ENCODE peak calls at places on chromosomes 3 and 15, in six cellular contexts. M, O, U, N, V and S are unnamed samples.

GRCh38 chr3:188432826-188433525 is 279.0 kb downstream of the LPP start:
- DNase-seq in O (no peak), V (no peak), M (peak; percentile 37), U (peak; percentile 32), N (no peak), S (no peak)

GRCh38 chr3:110815008-110815583 is 256.5 kb upstream of the NECTIN3 start:
- DNase-seq in N (peak; percentile 89), O (no peak), U (peak; percentile 84), V (peak; percentile 87), M (peak; percentile 15), S (no peak)

GRCh38 chr15:63610209-63610841 is 13.1 kb downstream of the FBXL22 start:
- DNase-seq in O (peak; percentile 91), V (peak; percentile 90), U (peak; percentile 85), N (peak; percentile 69), M (peak; percentile 87), S (peak; percentile 90)

GRCh38 chr15:84654689-84655453 is 788 bp upstream of the WDR73 start:
- DNase-seq in V (peak; percentile 93), M (peak; percentile 83), O (peak; percentile 94), U (peak; percentile 82), N (peak; percentile 66), S (peak; percentile 82)

GRCh38 chr3:61778095-61778494 is 216.7 kb downstream of the PTPRG start:
- DNase-seq in U (no peak), M (no peak), O (peak; percentile 54), N (no peak), V (no peak), S (no peak)

GRCh38 chr3:58394339-58394738 is 39.3 kb downstream of the PDHB start:
- DNase-seq in V (no peak), U (no peak), N (no peak), M (no peak), O (no peak), S (no peak)

GRCh38 chr15:51621155-51621554 is 1.4 kb downstream of the DMXL2 start:
- DNase-seq in M (no peak), V (no peak), O (no peak), U (no peak), N (no peak), S (no peak)

GRCh38 chr15:91966181-91966552 is 112.7 kb downstream of the SLCO3A1 start:
- DNase-seq in U (no peak), V (no peak), M (no peak), O (no peak), N (no peak), S (no peak)

GRCh38 chr3:194908432-194908966 is 222.8 kb downstream of the FAM43A start:
- DNase-seq in O (no peak), M (no peak), N (no peak), U (no peak), V (no peak), S (no peak)

GRCh38 chr3:33083958-33084357 is 13.0 kb downstream of the GLB1 start:
- DNase-seq in M (no peak), O (peak; percentile 40), U (no peak), V (no peak), N (no peak), S (no peak)

GRCh38 chr3:179068779-179069530 is 2.7 kb downstream of the ZMAT3 start:
- DNase-seq in N (no peak), O (peak; percentile 50), M (no peak), U (peak; percentile 30), V (peak; percentile 71), S (no peak)

DNA sequence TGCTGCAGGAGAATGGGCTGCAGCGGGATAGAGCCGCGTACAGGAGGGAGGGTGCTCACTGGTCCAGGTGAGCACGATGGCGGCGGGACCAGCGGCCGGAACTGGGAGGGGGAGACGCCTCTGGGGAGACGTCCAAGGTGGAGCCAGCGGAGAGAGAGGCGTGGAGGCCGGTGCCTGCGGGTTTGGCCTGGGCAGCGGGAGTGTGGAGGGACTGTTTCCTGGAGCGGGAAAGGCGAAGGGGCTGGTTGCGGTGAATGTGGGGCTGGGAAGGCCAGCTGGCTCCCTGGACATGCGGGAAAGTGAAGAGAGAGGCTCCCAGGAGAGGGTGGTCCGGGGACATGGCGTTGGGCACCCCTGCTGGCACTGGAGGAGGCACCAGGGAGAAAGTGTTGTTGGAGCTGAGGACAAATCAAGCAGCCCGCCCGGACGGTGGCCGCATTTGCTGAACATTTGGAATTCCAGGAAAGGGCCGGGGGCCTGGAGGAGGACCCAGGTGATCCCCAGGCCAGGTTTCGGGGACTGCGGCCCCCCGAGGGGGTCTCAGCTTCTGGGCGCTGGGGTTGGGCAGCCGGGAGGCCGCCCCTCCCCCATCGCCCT is 34.3 kb downstream of the DNAJB8 start:
- DNase-seq in V (no peak), U (peak; percentile 57), N (no peak), O (peak; percentile 77), M (no peak), S (no peak)
- H3K4me2 ChIP-seq in V (peak overlapping the region; percentile 37), U (peak overlapping the region; percentile 93), N (no peak overlapping the region), O (peak overlapping the region; percentile 89), M (peak overlapping the region; percentile 93), S (no peak overlapping the region)

GRCh38 chr3:27713435-27713880 is 8.7 kb downstream of the EOMES start:
- DNase-seq in O (peak; percentile 67), U (peak; percentile 16), V (peak; percentile 41), M (no peak), N (no peak), S (no peak)
- TF ChIP-seq EZH2phosphoT487 in O (peak; percentile 44), U (peak; percentile 0), V (no peak), M (no peak), N (no peak), S (no peak)

GRCh38 chr15:70092462-70092850 is 5.3 kb downstream of the TLE3 start:
- DNase-seq in U (no peak), M (no peak), N (no peak), O (no peak), V (no peak), S (no peak)

GRCh38 chr15:70091649-70092461 is 5.9 kb downstream of the TLE3 start:
- DNase-seq in M (peak; percentile 51), V (no peak), N (no peak), O (no peak), U (peak; percentile 70), S (no peak)

GRCh38 chr15:70093070-70093469 is 4.6 kb downstream of the TLE3 start:
- DNase-seq in V (no peak), O (no peak), M (no peak), U (no peak), N (no peak), S (no peak)

GRCh38 chr15:70094690-70095311 is 2.9 kb downstream of the TLE3 start:
- DNase-seq in V (peak; percentile 18), M (peak; percentile 14), U (no peak), O (no peak), N (no peak), S (peak; percentile 22)

DNA sequence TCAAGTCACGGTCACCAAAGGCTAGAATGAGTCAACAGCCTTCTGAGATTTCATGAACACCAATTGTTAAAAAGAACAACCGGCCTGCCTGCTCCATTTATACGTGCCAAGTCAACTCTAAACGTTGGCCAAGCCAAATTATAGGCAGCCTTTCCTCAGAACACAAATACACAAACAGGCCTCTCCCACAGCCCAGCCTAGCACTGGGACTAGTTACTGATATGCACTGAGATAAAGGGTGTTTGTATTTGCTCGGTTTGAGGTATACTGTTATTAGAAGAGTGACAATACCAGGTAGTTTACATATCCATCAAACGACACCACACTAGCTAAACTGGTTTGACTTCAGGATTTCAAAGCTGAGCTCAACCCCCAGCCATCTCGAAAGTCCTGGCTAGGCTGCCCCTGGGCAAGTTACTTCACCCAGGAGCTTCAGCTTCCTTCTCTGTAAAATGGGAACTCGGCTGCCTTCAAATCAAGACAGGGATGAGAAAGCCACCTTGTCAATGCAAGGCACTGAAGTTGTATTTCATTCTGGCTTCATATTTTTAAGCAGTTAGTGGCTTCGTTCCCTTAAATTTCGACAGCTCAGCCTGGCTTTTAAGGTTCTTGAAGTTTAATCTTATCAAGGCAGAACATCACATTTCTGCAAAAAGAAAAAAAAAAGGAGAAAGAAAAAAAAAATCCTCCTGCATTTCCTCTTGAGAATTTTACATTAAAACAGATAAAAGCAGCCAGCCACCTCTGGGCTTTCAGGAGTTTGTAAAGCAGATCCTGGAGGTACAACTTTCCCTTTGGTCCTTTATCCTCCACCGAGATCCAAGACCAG is 4.0 kb downstream of the TLE3 start:
- DNase-seq in M (peak; percentile 39), U (peak; percentile 89), O (peak; percentile 79), V (peak; percentile 56), N (no peak), S (no peak)
- H3K4me2 ChIP-seq in M (peak overlapping the region; percentile 87), U (peak overlapping the region; percentile 98), O (peak overlapping the region; percentile 92), V (peak overlapping the region; percentile 83), N (no peak overlapping the region), S (peak overlapping the region; percentile 88)

DNA sequence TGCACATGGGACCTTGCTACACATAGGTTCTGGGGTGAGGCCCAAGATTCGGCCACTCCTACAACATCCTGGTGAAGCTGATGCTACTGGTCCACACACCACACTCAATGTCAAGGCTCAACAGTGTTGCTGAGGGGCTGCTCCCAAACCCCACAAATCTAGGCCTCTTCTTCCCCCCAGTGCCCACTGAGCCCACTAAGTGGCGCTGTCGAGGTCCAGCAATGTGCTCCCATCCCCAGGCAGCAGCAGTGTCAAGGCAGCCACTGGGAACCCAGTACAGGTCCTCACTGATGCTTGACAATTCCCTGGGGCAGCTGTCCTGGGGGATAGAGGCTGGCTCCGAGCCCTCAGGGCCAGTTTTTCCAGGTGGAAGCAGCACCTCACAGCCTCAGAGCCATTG is 21.5 kb downstream of the SCN5A start:
- DNase-seq in O (peak; percentile 89), M (no peak), V (peak; percentile 35), U (peak; percentile 45), N (no peak), S (peak; percentile 16)
- TF ChIP-seq EZH2phosphoT487 in O (no peak), M (no peak), V (no peak), U (no peak), N (no peak), S (no peak)

GRCh38 chr3:120147072-120147871 is 53.0 kb upstream of the GSK3B start:
- DNase-seq in U (peak; percentile 85), M (peak; percentile 31), O (peak; percentile 65), N (no peak), V (no peak), S (peak; percentile 84)
- H3K4me2 ChIP-seq in U (peak overlapping the region; percentile 66), M (peak overlapping the region; percentile 55), O (peak overlapping the region; percentile 33), N (peak overlapping the region; percentile 8), V (no peak overlapping the region), S (peak overlapping the region; percentile 68)

GRCh38 chr3:20406621-20407020 is 220.6 kb upstream of the SGO1 start:
- DNase-seq in N (no peak), O (no peak), V (no peak), M (peak; percentile 12), U (no peak), S (no peak)

GRCh38 chr3:20400281-20400680 is 214.3 kb upstream of the SGO1 start:
- DNase-seq in V (no peak), U (no peak), N (no peak), O (no peak), M (no peak), S (no peak)

GRCh38 chr3:20401253-20401652 is 215.2 kb upstream of the SGO1 start:
- DNase-seq in U (no peak), M (no peak), N (no peak), O (no peak), V (peak; percentile 50), S (no peak)

GRCh38 chr3:20400686-20401085 is 214.7 kb upstream of the SGO1 start:
- DNase-seq in O (no peak), U (no peak), N (no peak), V (no peak), M (no peak), S (no peak)

GRCh38 chr3:20405731-20406130 is 219.7 kb upstream of the SGO1 start:
- DNase-seq in U (no peak), V (peak; percentile 78), M (peak; percentile 64), O (no peak), N (no peak), S (no peak)
- TF ChIP-seq EZH2phosphoT487 in U (no peak), V (no peak), M (no peak), O (no peak), N (no peak), S (no peak)